ENCODE peak calls at places on chromosomes 4 and X, in five cellular contexts. One of them, this sample, is unnamed.
A peak's percentile ranks its signal among the peaks of the same experiment; 100 is the strongest.

GRCh38 chr4:37320518-37321235 is 76.1 kb downstream of the NWD2 start:
- DNase-seq in activated CD4-positive, alpha-beta T cell treated with anti-CD3 and anti-CD28 coated beads for 4 hours: no peak
- DNase-seq in iris pigment epithelial cell: no peak
- DNase-seq in activated T-helper 1 cell treated with Interleukin-2 at 50 U/mL for 16 hours: no peak
- DNase-seq in neural crest cell: no peak
- DNase-seq in this sample: no peak

GRCh38 chr4:135238940-135239339 is 1037.4 kb upstream of the PABPC4L start:
- DNase-seq in activated CD4-positive, alpha-beta T cell treated with anti-CD3 and anti-CD28 coated beads for 4 hours: no peak
- DNase-seq in iris pigment epithelial cell: no peak
- DNase-seq in activated T-helper 1 cell treated with Interleukin-2 at 50 U/mL for 16 hours: no peak
- DNase-seq in neural crest cell: no peak
- DNase-seq in this sample: no peak

GRCh38 chr4:132065940-132066495 is 1083.1 kb upstream of the PCDH10 start:
- DNase-seq in activated CD4-positive, alpha-beta T cell treated with anti-CD3 and anti-CD28 coated beads for 4 hours: no peak
- DNase-seq in iris pigment epithelial cell: peak; percentile 23
- DNase-seq in activated T-helper 1 cell treated with Interleukin-2 at 50 U/mL for 16 hours: no peak
- DNase-seq in neural crest cell: no peak
- DNase-seq in this sample: no peak

GRCh38 chrX:102155806-102156179 is at the start of gene BEX5:
- DNase-seq in activated CD4-positive, alpha-beta T cell treated with anti-CD3 and anti-CD28 coated beads for 4 hours: peak; percentile 49
- DNase-seq in iris pigment epithelial cell: no peak
- DNase-seq in activated T-helper 1 cell treated with Interleukin-2 at 50 U/mL for 16 hours: peak; percentile 22
- DNase-seq in neural crest cell: peak; percentile 29
- DNase-seq in this sample: peak; percentile 78

GRCh38 chr4:80365928-80366327 is 30.4 kb downstream of the CFAP299 start:
- DNase-seq in activated CD4-positive, alpha-beta T cell treated with anti-CD3 and anti-CD28 coated beads for 4 hours: peak; percentile 44
- DNase-seq in iris pigment epithelial cell: peak; percentile 64
- DNase-seq in activated T-helper 1 cell treated with Interleukin-2 at 50 U/mL for 16 hours: peak; percentile 15
- DNase-seq in neural crest cell: peak; percentile 22
- DNase-seq in this sample: peak; percentile 42

GRCh38 chrX:135112096-135112729 is 8.1 kb downstream of the ETDB start:
- DNase-seq in activated CD4-positive, alpha-beta T cell treated with anti-CD3 and anti-CD28 coated beads for 4 hours: peak; percentile 9
- DNase-seq in iris pigment epithelial cell: peak; percentile 42
- DNase-seq in activated T-helper 1 cell treated with Interleukin-2 at 50 U/mL for 16 hours: no peak
- DNase-seq in neural crest cell: no peak
- DNase-seq in this sample: no peak

GRCh38 chrX:31981546-31982062 is 909.8 kb upstream of the FTHL17 start:
- DNase-seq in activated CD4-positive, alpha-beta T cell treated with anti-CD3 and anti-CD28 coated beads for 4 hours: no peak
- DNase-seq in iris pigment epithelial cell: no peak
- DNase-seq in activated T-helper 1 cell treated with Interleukin-2 at 50 U/mL for 16 hours: no peak
- DNase-seq in neural crest cell: no peak
- DNase-seq in this sample: no peak

GRCh38 chrX:132677233-132677716 is 188.4 kb upstream of the MBNL3 start:
- DNase-seq in activated CD4-positive, alpha-beta T cell treated with anti-CD3 and anti-CD28 coated beads for 4 hours: no peak
- DNase-seq in iris pigment epithelial cell: no peak
- DNase-seq in activated T-helper 1 cell treated with Interleukin-2 at 50 U/mL for 16 hours: no peak
- DNase-seq in neural crest cell: no peak
- DNase-seq in this sample: no peak

GRCh38 chr4:60241886-60242285 is 958.2 kb upstream of the ADGRL3 start:
- DNase-seq in activated CD4-positive, alpha-beta T cell treated with anti-CD3 and anti-CD28 coated beads for 4 hours: no peak
- DNase-seq in iris pigment epithelial cell: no peak
- DNase-seq in activated T-helper 1 cell treated with Interleukin-2 at 50 U/mL for 16 hours: no peak
- DNase-seq in neural crest cell: no peak
- DNase-seq in this sample: no peak

GRCh38 chrX:66638591-66639500 is at the start of gene EDA2R:
- DNase-seq in activated CD4-positive, alpha-beta T cell treated with anti-CD3 and anti-CD28 coated beads for 4 hours: peak; percentile 23
- DNase-seq in iris pigment epithelial cell: peak; percentile 93
- DNase-seq in activated T-helper 1 cell treated with Interleukin-2 at 50 U/mL for 16 hours: no peak
- DNase-seq in neural crest cell: peak; percentile 9
- DNase-seq in this sample: no peak